ENCODE peak calls at places on chromosomes 4 and X, in five cellular contexts. B is K562, C is GM12878, N is HepG2, U is H1. S is an unnamed sample.
A peak's percentile ranks its signal among the peaks of the same experiment; 100 is the strongest.

GRCh38 chrX:26783512-26784225 is 567.7 kb downstream of the MAGEB5 start:
- DNase-seq in B (peak; percentile 48), C (no peak), N (peak; percentile 65), U (peak; percentile 44), S (peak; percentile 14)

GRCh38 chr4:94941706-94942105 is 184.0 kb downstream of the BMPR1B start:
- DNase-seq in B (no peak), C (no peak), N (no peak), U (no peak), S (no peak)

GRCh38 chr4:7447236-7447635 is 12.5 kb upstream of the PSAPL1 start:
- DNase-seq in B (no peak), C (no peak), N (no peak), U (no peak), S (no peak)

GRCh38 chrX:40058719-40059118 is 39.0 kb downstream of the BCOR start:
- DNase-seq in B (no peak), C (no peak), N (no peak), U (no peak), S (no peak)

GRCh38 chr4:113636438-113636818 is 125.1 kb downstream of the CAMK2D start:
- DNase-seq in B (no peak), C (no peak), N (peak; percentile 78), U (no peak), S (no peak)

GRCh38 chr4:170247585-170247984 is 157.8 kb upstream of the AADAT start:
- DNase-seq in B (no peak), C (no peak), N (no peak), U (no peak), S (no peak)

GRCh38 chrX:140292188-140292587 is 212.7 kb downstream of the SOX3 start:
- DNase-seq in B (no peak), C (no peak), N (no peak), U (no peak), S (no peak)

GRCh38 chrX:22150371-22150770 is 118.2 kb downstream of the PHEX start:
- DNase-seq in B (no peak), C (no peak), N (no peak), U (no peak), S (no peak)

GRCh38 chrX:129980540-129981206 is 1.8 kb upstream of the BCORL1 start:
- DNase-seq in B (no peak), C (no peak), N (peak; percentile 25), U (peak; percentile 64), S (peak; percentile 82)

GRCh38 chrX:43809463-43809862 is 72.8 kb downstream of the MAOB start:
- DNase-seq in B (no peak), C (no peak), N (no peak), U (no peak), S (no peak)

GRCh38 chr4:70816894-70817293 is 22.8 kb downstream of the GRSF1 start:
- DNase-seq in B (no peak), C (no peak), N (no peak), U (no peak), S (no peak)

GRCh38 chrX:10949541-10949940 is 161.6 kb upstream of the HCCS start:
- DNase-seq in B (no peak), C (no peak), N (no peak), U (no peak), S (no peak)

GRCh38 chr4:28225005-28225404 is 1364.4 kb downstream of the STIM2 start:
- DNase-seq in B (no peak), C (no peak), N (no peak), U (no peak), S (no peak)

GRCh38 chr4:5785806-5786680 is 75.0 kb downstream of the EVC start:
- DNase-seq in B (no peak), C (no peak), N (no peak), U (no peak), S (no peak)

GRCh38 chrX:19990519-19991349 is at the start of gene BCLAF3:
- DNase-seq in B (peak; percentile 91), C (peak; percentile 30), N (peak; percentile 79), U (peak; percentile 90), S (peak; percentile 95)

GRCh38 chrX:134548257-134548732 is 88.3 kb downstream of the HPRT1 start:
- DNase-seq in B (peak; percentile 30), C (no peak), N (no peak), U (no peak), S (peak; percentile 30)

GRCh38 chr4:71052034-71052433 is 58.6 kb downstream of the DCK start:
- DNase-seq in B (no peak), C (no peak), N (no peak), U (no peak), S (no peak)

GRCh38 chr4:78345237-78345636 is 206.3 kb upstream of the ANXA3 start:
- DNase-seq in B (no peak), C (no peak), N (no peak), U (no peak), S (no peak)

GRCh38 chr4:182928061-182928460 is 10.9 kb upstream of the DCTD start:
- DNase-seq in B (peak; percentile 46), C (no peak), N (no peak), U (peak; percentile 65), S (no peak)

GRCh38 chrX:40734956-40735317 is 405 bp downstream of the MED14 start:
- DNase-seq in B (peak; percentile 34), C (no peak), N (no peak), U (no peak), S (no peak)

GRCh38 chr4:41009411-41009810 is 204.9 kb downstream of the APBB2 start:
- DNase-seq in B (no peak), C (no peak), N (no peak), U (no peak), S (no peak)

GRCh38 chr4:122577808-122578781 is 42.8 kb downstream of the IL21 start:
- DNase-seq in B (peak; percentile 70), C (no peak), N (peak; percentile 41), U (peak; percentile 64), S (peak; percentile 50)

GRCh38 chr4:845836-846251 is 19.9 kb upstream of the CPLX1 start:
- DNase-seq in B (no peak), C (no peak), N (no peak), U (no peak), S (no peak)

DNA sequence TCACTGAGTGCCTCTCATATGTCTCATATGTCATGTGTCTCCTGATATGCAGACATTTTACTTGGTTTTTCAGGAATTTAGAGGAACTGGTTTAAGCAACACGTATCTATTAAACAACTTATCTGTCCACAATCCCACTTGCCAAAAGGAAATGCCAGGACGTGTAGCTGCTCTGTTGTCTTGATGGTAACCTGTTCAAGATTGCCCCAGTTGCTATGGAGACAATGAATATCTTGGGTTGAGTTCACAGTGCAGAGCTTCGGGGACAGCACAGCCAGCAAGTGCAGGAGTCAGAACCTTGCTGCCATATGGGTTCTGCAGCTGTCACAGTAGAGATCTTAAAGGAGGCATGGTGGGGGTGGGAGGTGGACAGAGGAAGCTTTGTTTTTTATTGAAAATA is 28.7 kb upstream of the FAM9B start:
- DNase-seq in B (no peak), C (no peak), N (no peak), U (no peak), S (no peak)
- TF ChIP-seq YY1 in B (no peak), C (no peak), N (no peak), U (no peak), S (no peak)

GRCh38 chr4:106034751-106035150 is 139.5 kb downstream of the NPNT start:
- DNase-seq in B (no peak), C (no peak), N (no peak), U (no peak), S (no peak)
- TF ChIP-seq TAF1 in B (no peak), C (no peak), N (no peak), U (no peak), S (no peak)

DNA sequence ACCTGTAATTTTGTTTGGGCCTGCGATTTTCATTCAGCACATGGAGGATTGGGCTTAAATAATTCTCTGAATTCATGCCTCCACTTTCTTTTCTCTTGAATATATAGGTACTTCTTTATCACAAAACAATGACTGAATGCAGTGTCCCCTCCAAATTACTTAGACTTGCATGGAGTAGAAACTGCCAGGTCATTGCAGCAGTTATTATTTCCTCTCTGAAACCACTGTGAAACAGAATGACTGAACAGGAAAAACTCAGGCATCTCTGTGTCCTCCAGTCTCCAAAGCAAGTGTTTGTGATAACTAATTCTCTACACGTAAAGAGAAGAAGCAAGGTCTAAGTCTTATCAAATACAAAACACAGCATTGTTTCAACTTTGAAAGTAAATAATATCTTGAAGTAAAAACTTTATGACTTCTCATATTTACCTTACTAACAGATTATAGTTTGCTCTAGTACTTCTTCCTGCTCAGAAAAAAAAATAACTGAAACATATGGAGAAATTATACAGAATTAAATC is 144.5 kb upstream of the DIAPH2 start:
- DNase-seq in B (no peak), C (no peak), N (no peak), U (no peak), S (no peak)
- TF ChIP-seq YY1 in B (no peak), C (no peak), N (no peak), U (no peak), S (no peak)

DNA sequence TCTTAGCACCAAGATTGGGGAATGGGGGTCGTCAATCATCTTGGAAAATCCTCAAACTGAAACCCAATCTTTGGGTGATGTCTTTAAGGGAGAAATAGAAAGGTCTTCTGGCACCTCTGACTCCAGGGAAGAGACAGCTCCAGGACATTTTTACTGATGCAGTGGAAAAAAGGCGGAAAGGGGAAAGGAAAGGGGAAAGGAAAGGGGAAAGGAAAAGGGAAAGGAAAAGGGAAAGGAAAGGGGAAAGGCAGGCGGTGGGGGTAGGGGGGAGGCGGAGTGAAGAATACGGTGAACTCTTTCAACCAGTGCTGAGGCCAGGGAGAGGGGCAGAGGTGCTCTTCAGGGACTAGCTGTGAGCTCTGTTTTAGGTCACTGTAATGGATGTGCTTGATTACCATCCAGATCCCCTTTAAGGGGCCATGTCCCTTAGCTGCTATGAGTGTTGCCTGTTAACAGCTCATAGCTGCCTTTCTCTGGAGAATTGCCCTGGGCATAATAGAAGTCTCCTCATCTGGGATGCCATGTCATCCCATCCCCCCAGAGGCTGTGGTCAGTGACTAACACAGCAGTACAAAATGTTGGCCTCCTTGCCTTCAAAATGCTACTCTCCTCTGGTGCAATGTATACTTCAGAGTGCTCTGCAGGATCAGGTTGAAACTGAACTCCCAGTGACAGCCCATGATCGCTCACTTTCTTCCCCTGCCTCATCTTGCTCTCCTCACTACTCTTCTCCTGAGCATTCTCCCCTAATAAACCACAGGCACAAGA is 92.4 kb upstream of the AP1S2 start:
- DNase-seq in B (peak; percentile 5), C (no peak), N (no peak), U (no peak), S (no peak)
- TF ChIP-seq TAF1 in B (no peak), C (no peak), N (no peak), U (no peak), S (peak; percentile 19)

GRCh38 chr4:26568446-26568994 is 15.4 kb upstream of the TBC1D19 start:
- DNase-seq in B (no peak), C (no peak), N (no peak), U (no peak), S (no peak)
- TF ChIP-seq YY1 in B (no peak), C (no peak), N (no peak), U (no peak), S (no peak)

DNA sequence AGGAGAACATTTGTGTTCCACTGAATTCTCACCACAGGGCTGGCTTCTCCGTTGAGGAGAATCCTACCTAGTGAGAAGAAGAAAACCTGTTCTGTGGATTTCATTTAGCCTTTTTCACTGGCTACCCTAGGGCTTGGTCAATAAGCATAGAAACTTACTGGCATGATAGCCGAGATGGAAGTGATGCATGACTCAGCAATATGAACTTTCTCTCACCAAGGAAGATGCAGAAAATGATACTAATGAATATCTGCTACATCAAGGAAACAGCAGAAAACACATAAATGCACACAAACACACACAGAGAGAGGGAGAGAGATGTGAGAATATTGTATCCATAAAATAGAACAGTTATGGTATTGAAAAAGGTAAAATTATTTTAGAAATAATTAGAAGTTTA is 216.3 kb downstream of the HHIP start:
- DNase-seq in B (peak; percentile 2), C (no peak), N (no peak), U (no peak), S (no peak)
- TF ChIP-seq TAF1 in B (no peak), C (no peak), N (no peak), U (no peak), S (no peak)